ENCODE peak calls at places on chromosomes 12 and 14, in four cellular contexts. S, B, R and V are unnamed samples.

GRCh38 chr12:29616664-29617409 is 119.4 kb upstream of the OVCH1 start:
- DNase-seq in B (peak), S (no peak), R (no peak), V (no peak)

GRCh38 chr12:34400423-34400881 is 378.2 kb downstream of the ALG10 start:
- DNase-seq in B (no peak), R (no peak), S (no peak), V (no peak)

GRCh38 chr14:34029921-34030334 is 79.1 kb upstream of the EGLN3 start:
- DNase-seq in R (no peak), S (no peak), B (peak), V (no peak)

GRCh38 chr12:31868980-31869379 is 90.2 kb upstream of the RESF1 start:
- DNase-seq in R (no peak), B (peak), S (no peak), V (peak)

GRCh38 chr12:128459067-128459466 is 192.1 kb downstream of the TMEM132C start:
- DNase-seq in B (no peak), R (no peak), S (no peak), V (no peak)

GRCh38 chr12:45232146-45232731 is 16.3 kb downstream of the ANO6 start:
- DNase-seq in S (no peak), R (no peak), B (no peak), V (no peak)

GRCh38 chr12:103751171-103751570 is 89.9 kb downstream of the NT5DC3 start:
- DNase-seq in R (peak), S (no peak), B (no peak), V (no peak)

GRCh38 chr14:40652089-40652691 is 954.5 kb upstream of the LRFN5 start:
- DNase-seq in R (no peak), B (no peak), S (no peak), V (no peak)

GRCh38 chr14:37695836-37696235 is 100.4 kb downstream of the TTC6 start:
- DNase-seq in S (no peak), R (no peak), B (no peak), V (no peak)

GRCh38 chr12:113439606-113440030 is 17.4 kb downstream of the SDSL start:
- DNase-seq in B (no peak), R (peak), S (no peak), V (peak)

GRCh38 chr14:102378830-102379229 is 16.1 kb downstream of the TECPR2 start:
- DNase-seq in S (no peak), B (no peak), R (no peak), V (no peak)

GRCh38 chr14:32985881-32986280 is 47.2 kb downstream of the NPAS3 start:
- DNase-seq in B (no peak), R (no peak), S (no peak), V (peak)

GRCh38 chr12:124259168-124260066 is 35.5 kb upstream of the RFLNA start:
- DNase-seq in S (no peak), B (no peak), R (no peak), V (peak)

GRCh38 chr12:129001-129400 is 62.4 kb downstream of the IQSEC3 start:
- DNase-seq in S (no peak), R (no peak), B (no peak), V (no peak)

GRCh38 chr14:22227084-22227483 is 361.9 kb downstream of the DAD1 start:
- DNase-seq in B (no peak), S (no peak), R (no peak), V (no peak)

GRCh38 chr14:76985540-76986260 is 42.8 kb downstream of the IRF2BPL start:
- DNase-seq in S (no peak), B (no peak), R (peak), V (no peak)